ENCODE peak calls at places on chromosome 20, in seven cellular contexts. X, T, V, N, M, C and G are unnamed samples.

GRCh38 chr20:25453035-25453810 is 45.8 kb downstream of the GINS1 start:
- DNase-seq in X (no peak), T (peak; percentile 84), V (no peak), N (no peak), M (peak; percentile 55), C (peak; percentile 90), G (no peak)

GRCh38 chr20:11432407-11432806 is 485.3 kb upstream of the BTBD3 start:
- DNase-seq in X (no peak), T (peak; percentile 89), V (no peak), N (no peak), M (no peak), C (no peak), G (no peak)

GRCh38 chr20:51985013-51985415 is 182.7 kb upstream of the SALL4 start:
- DNase-seq in X (no peak), T (peak; percentile 93), V (no peak), N (no peak), M (peak; percentile 81), C (no peak), G (peak; percentile 95)

GRCh38 chr20:33649201-33649631 is 12.9 kb upstream of the C20orf144 start:
- DNase-seq in X (peak; percentile 25), T (no peak), V (peak; percentile 98), N (no peak), M (no peak), C (no peak), G (peak; percentile 57)

GRCh38 chr20:6714202-6714800 is 53.2 kb upstream of the BMP2 start:
- DNase-seq in X (no peak), T (peak; percentile 39), V (no peak), N (no peak), M (peak; percentile 67), C (no peak), G (no peak)

GRCh38 chr20:53736122-53736756 is 142.6 kb upstream of the ZNF217 start:
- DNase-seq in X (no peak), T (no peak), V (peak; percentile 69), N (no peak), M (no peak), C (peak; percentile 62), G (no peak)

GRCh38 chr20:19565721-19566120 is 192.3 kb upstream of the RIN2 start:
- DNase-seq in X (no peak), T (no peak), V (no peak), N (no peak), M (no peak), C (no peak), G (no peak)

GRCh38 chr20:45892828-45893500 is 1.8 kb downstream of the CTSA start:
- DNase-seq in X (no peak), T (no peak), V (no peak), N (no peak), M (no peak), C (no peak), G (no peak)